ENCODE peak calls at places on chromosomes 3 and 15, in five cellular contexts. E is GM12878, M is A549, Z is HepG2, V is K562. U is an unnamed sample.

GRCh38 chr3:134035836-134036235 is 6.1 kb upstream of the SLCO2A1 start:
- DNase-seq in E (no peak), M (no peak), Z (no peak), V (no peak), U (no peak)

GRCh38 chr3:194447161-194447560 is 39.6 kb downstream of the ATP13A3 start:
- DNase-seq in E (no peak), M (no peak), Z (peak; percentile 67), V (peak; percentile 12), U (no peak)

GRCh38 chr15:38593523-38593922 is 28.9 kb upstream of the RASGRP1 start:
- DNase-seq in E (no peak), M (peak; percentile 6), Z (no peak), V (no peak), U (no peak)

GRCh38 chr3:154758109-154758868 is 321.8 kb upstream of the MME start:
- DNase-seq in E (no peak), M (peak; percentile 4), Z (no peak), V (no peak), U (peak; percentile 11)

GRCh38 chr15:56871867-56872266 is 46.6 kb upstream of the TCF12 start:
- DNase-seq in E (no peak), M (no peak), Z (no peak), V (no peak), U (peak; percentile 7)

GRCh38 chr3:135040321-135041110 is 245.5 kb downstream of the EPHB1 start:
- DNase-seq in E (no peak), M (no peak), Z (no peak), V (no peak), U (no peak)

GRCh38 chr3:52047295-52047960 is 8.9 kb downstream of the DUSP7 start:
- DNase-seq in E (no peak), M (no peak), Z (no peak), V (no peak), U (peak; percentile 33)

GRCh38 chr3:190044142-190044541 is 76.6 kb downstream of the P3H2 start:
- DNase-seq in E (no peak), M (no peak), Z (no peak), V (no peak), U (no peak)

GRCh38 chr3:20837676-20838302 is 651.8 kb upstream of the SGO1 start:
- DNase-seq in E (no peak), M (no peak), Z (no peak), V (no peak), U (no peak)

GRCh38 chr3:45223889-45224730 is 2.0 kb downstream of the TMEM158 start:
- DNase-seq in E (no peak), M (no peak), Z (no peak), V (no peak), U (no peak)

GRCh38 chr3:114418724-114419543 is 125.1 kb downstream of the TIGIT start:
- DNase-seq in E (no peak), M (peak; percentile 33), Z (peak; percentile 73), V (peak; percentile 20), U (peak; percentile 78)

GRCh38 chr3:180980612-180981011 is 8.9 kb downstream of the DNAJC19 start:
- DNase-seq in E (no peak), M (no peak), Z (no peak), V (no peak), U (no peak)

GRCh38 chr15:25251700-25252390 is 187.0 kb downstream of the UBE3A start:
- DNase-seq in E (no peak), M (no peak), Z (no peak), V (no peak), U (no peak)
- H3K9me3 ChIP-seq in E (no peaks in the 10 kb centered on the region), M (no peaks in the 10 kb centered on the region), Z (peaks cover 69% of the 10 kb centered on the region), V (no peaks in the 10 kb centered on the region), U (peaks cover 2% of the 10 kb centered on the region)

GRCh38 chr15:43225201-43225949 is 4.6 kb upstream of the EPB42 start:
- DNase-seq in E (peak; percentile 45), M (peak; percentile 42), Z (peak; percentile 63), V (peak; percentile 56), U (peak; percentile 56)
- TF ChIP-seq MYC in E (no peak), M (no peak), Z (no peak), V (no peak), U (no peak)

GRCh38 chr15:29558261-29558660 is 264.0 kb downstream of the TJP1 start:
- DNase-seq in E (no peak), M (no peak), Z (no peak), V (no peak), U (no peak)

GRCh38 chr15:29560896-29561295 is 261.4 kb downstream of the TJP1 start:
- DNase-seq in E (no peak), M (no peak), Z (no peak), V (no peak), U (no peak)

GRCh38 chr15:29567336-29567735 is 254.9 kb downstream of the TJP1 start:
- DNase-seq in E (no peak), M (no peak), Z (no peak), V (no peak), U (no peak)

GRCh38 chr15:29566914-29567313 is 255.4 kb downstream of the TJP1 start:
- DNase-seq in E (no peak), M (no peak), Z (no peak), V (no peak), U (no peak)

DNA sequence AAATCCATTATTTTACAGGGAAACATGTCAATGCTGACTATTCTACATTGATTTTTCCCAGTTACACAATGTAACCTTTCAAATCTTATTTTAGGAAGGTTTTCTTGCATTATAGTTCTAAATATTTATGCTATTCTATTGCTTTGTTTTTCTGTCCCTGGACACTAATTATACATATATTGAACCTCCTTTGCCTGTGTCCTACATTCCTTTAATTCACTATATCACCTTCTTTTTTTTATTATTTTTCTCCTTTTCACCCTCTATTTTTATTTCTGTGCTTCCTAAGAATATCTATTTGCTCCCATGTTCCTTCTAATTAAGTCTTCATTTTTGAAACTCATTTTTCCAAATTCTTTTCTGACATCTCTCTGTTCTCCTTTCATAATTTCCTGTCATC is 259.2 kb downstream of the TJP1 start:
- DNase-seq in E (no peak), M (no peak), Z (no peak), V (no peak), U (no peak)
- TF ChIP-seq MAX in E (no peak), M (no peak), Z (no peak), V (no peak), U (no peak)

GRCh38 chr3:352599-352998 is 156.0 kb downstream of the CHL1 start:
- DNase-seq in E (no peak), M (no peak), Z (no peak), V (no peak), U (no peak)

GRCh38 chr3:354433-354832 is 157.9 kb downstream of the CHL1 start:
- DNase-seq in E (peak; percentile 60), M (peak; percentile 15), Z (peak; percentile 56), V (peak; percentile 35), U (peak; percentile 10)

GRCh38 chr3:355622-356021 is 159.1 kb downstream of the CHL1 start:
- DNase-seq in E (no peak), M (no peak), Z (no peak), V (no peak), U (no peak)

GRCh38 chr3:353191-353739 is 156.7 kb downstream of the CHL1 start:
- DNase-seq in E (no peak), M (no peak), Z (no peak), V (no peak), U (no peak)

DNA sequence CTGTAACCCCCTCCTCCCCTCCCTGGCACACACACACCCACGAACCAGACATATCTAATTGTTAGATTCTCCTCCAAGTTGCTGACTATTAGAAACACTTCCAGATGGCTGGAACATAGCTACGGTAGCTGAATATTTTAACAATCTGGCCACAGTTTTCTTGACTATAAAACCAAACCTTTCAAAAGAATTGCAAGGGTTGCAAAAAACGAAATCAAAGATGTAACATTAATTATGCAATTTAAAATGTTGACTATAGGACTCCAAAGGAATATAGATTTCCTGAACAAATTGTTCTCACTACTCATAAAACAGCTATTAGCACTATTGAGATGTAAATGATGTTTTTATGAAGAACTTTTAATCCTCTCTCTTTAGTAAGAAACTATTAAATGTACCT is 154.4 kb downstream of the CHL1 start:
- DNase-seq in E (no peak), M (no peak), Z (no peak), V (no peak), U (no peak)
- H3K9me3 ChIP-seq in E (no peaks in the 10 kb centered on the region), M (no peaks in the 10 kb centered on the region), Z (no peaks in the 10 kb centered on the region), V (no peaks in the 10 kb centered on the region), U (no peaks in the 10 kb centered on the region)

DNA sequence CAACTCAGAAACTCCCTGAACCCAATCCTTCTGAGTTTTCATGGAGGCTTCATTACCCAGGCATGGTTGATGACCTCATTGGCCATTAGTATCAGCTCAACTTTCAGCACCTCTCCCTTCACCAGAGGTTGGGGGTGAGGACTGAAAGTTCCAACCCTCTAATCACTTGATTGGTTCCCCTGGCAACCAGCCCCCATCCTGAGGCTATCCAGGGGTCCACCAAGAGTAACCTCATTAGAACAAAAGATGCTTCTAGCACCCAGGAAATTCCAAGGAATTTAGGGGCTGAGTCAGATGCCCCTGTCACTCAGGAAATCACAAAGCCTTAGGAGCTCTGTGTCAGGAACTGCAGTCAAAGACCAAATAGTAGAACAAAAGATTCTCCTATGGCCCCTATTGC is 43.8 kb downstream of the ADAMTSL3 start:
- DNase-seq in E (no peak), M (no peak), Z (no peak), V (no peak), U (no peak)
- TF ChIP-seq MYC in E (no peak), M (no peak), Z (no peak), V (no peak), U (no peak)

GRCh38 chr3:48596676-48597407 is 1.7 kb upstream of the COL7A1 start:
- DNase-seq in E (no peak), M (no peak), Z (no peak), V (no peak), U (no peak)
- TF ChIP-seq MAX in E (no peak), M (no peak), Z (no peak), V (no peak), U (no peak)

U was measured in endothelial cell of umbilical vein.